ENCODE peak calls at places on chromosomes 5 and 9, in four cellular contexts. S is non-pigmented ciliary epithelial cell; K is T-helper 22 cell; J is activated CD4-positive, alpha-beta T cell treated with anti-CD3 and anti-CD28 coated beads, Interleukin-2, amount 50 U/mL, for 4 hours. R is an unnamed sample.

GRCh38 chr9:89483592-89484474 is 14.1 kb downstream of the SEMA4D start:
- DNase-seq in J (peak), K (peak), S (no peak), R (no peak)

GRCh38 chr5:167730121-167730520 is 561.3 kb upstream of the WWC1 start:
- DNase-seq in S (peak), K (no peak), J (no peak), R (peak)

GRCh38 chr5:141694479-141694878 is 12.4 kb upstream of the ARAP3 start:
- DNase-seq in K (no peak), J (no peak), S (no peak), R (no peak)

GRCh38 chr9:89865357-89865756 is 260.5 kb downstream of the GADD45G start:
- DNase-seq in J (no peak), K (no peak), S (no peak), R (no peak)

GRCh38 chr9:78552802-78553201 is 255.9 kb downstream of the PSAT1 start:
- DNase-seq in K (no peak), J (no peak), S (no peak), R (no peak)

GRCh38 chr9:89870207-89870606 is 265.4 kb downstream of the GADD45G start:
- DNase-seq in K (no peak), J (no peak), S (no peak), R (no peak)

GRCh38 chr5:58454025-58454424 is 5.9 kb downstream of the PLK2 start:
- DNase-seq in S (no peak), J (no peak), K (no peak), R (no peak)

GRCh38 chr5:78653031-78653430 is 4.5 kb upstream of the LHFPL2 start:
- DNase-seq in K (no peak), S (no peak), J (no peak), R (no peak)

GRCh38 chr9:75911390-75911789 is 20.9 kb downstream of the PCSK5 start:
- DNase-seq in K (no peak), J (no peak), S (no peak), R (no peak)

GRCh38 chr5:54531536-54531935 is 14.0 kb downstream of the SNX18 start:
- DNase-seq in K (no peak), J (no peak), S (no peak), R (no peak)

GRCh38 chr9:109953813-109954489 is 174.0 kb downstream of the PALM2AKAP2 start:
- DNase-seq in J (no peak), S (no peak), K (no peak), R (peak)

GRCh38 chr5:132058646-132059042 is 1.8 kb upstream of the IL3 start:
- DNase-seq in S (no peak), K (no peak), J (no peak), R (no peak)

GRCh38 chr5:168755548-168756093 is 176.5 kb upstream of the PANK3 start:
- DNase-seq in S (no peak), J (no peak), K (no peak), R (no peak)

GRCh38 chr9:113998114-113998513 is 80.0 kb downstream of the AMBP start:
- DNase-seq in J (no peak), K (no peak), S (no peak), R (no peak)

GRCh38 chr5:147464211-147464610 is 45.7 kb downstream of the DPYSL3 start:
- DNase-seq in J (no peak), S (no peak), K (no peak), R (peak)

GRCh38 chr9:3830296-3830695 is 304.5 kb upstream of the RFX3 start:
- DNase-seq in S (no peak), K (no peak), J (no peak), R (no peak)

GRCh38 chr5:150214289-150214688 is 24.4 kb downstream of the SLC6A7 start:
- DNase-seq in S (no peak), J (no peak), K (no peak), R (no peak)

GRCh38 chr9:119283118-119283794 is 86.0 kb downstream of the BRINP1 start:
- DNase-seq in S (no peak), K (no peak), J (no peak), R (peak)

GRCh38 chr5:38556115-38556598 is 289 bp downstream of the LIFR start:
- DNase-seq in S (no peak), K (no peak), J (peak), R (peak)

GRCh38 chr5:175285263-175285662 is 158.7 kb downstream of the DRD1 start:
- DNase-seq in K (no peak), J (no peak), S (no peak), R (no peak)

GRCh38 chr9:76302543-76302942 is 91.7 kb downstream of the RFK start:
- DNase-seq in K (no peak), J (no peak), S (no peak), R (peak)

GRCh38 chr9:126084696-126085095 is 241.9 kb upstream of the MVB12B start:
- DNase-seq in S (no peak), J (no peak), K (no peak), R (no peak)

GRCh38 chr9:70587143-70587710 is 172.8 kb upstream of the KLF9 start:
- DNase-seq in J (no peak), S (no peak), K (no peak), R (no peak)

GRCh38 chr9:132238992-132239391 is 77.1 kb downstream of the NTNG2 start:
- DNase-seq in S (no peak), J (no peak), K (no peak), R (no peak)

GRCh38 chr5:54739371-54739770 is 221.8 kb downstream of the SNX18 start:
- DNase-seq in J (no peak), S (no peak), K (no peak), R (no peak)

GRCh38 chr5:118486647-118487046 is 501.7 kb downstream of the DTWD2 start:
- DNase-seq in S (no peak), J (no peak), K (no peak), R (peak)

GRCh38 chr9:111743275-111743674 is 51.5 kb downstream of the SHOC1 start:
- DNase-seq in S (no peak), K (no peak), J (no peak), R (no peak)

GRCh38 chr5:71697967-71698366 is 21.1 kb upstream of the CARTPT start:
- DNase-seq in J (no peak), K (no peak), S (no peak), R (peak)

GRCh38 chr5:143217804-143218160 is 185.7 kb downstream of the NR3C1 start:
- DNase-seq in K (no peak), S (no peak), J (no peak), R (peak)

GRCh38 chr9:69035438-69036316 is at the start of gene FXN:
- DNase-seq in S (no peak), J (peak), K (peak), R (peak)

GRCh38 chr9:129889936-129890717 is 54.9 kb downstream of the USP20 start:
- DNase-seq in S (no peak), J (peak), K (no peak), R (peak)

GRCh38 chr5:172437445-172438303 is 16.7 kb downstream of the SH3PXD2B start:
- DNase-seq in K (no peak), S (peak), J (no peak), R (no peak)